ENCODE peak calls at places on chromosomes 5 and 9, in five cellular contexts. X, Q, A, Y and Z are unnamed samples. For H3K4me1, the result is how much of the 10 kb centered on the place peaks cover.

GRCh38 chr5:81517462-81517861 is 123.5 kb upstream of the ACOT12 start:
- DNase-seq in X (no peak), Q (no peak), A (no peak), Y (no peak), Z (no peak)

GRCh38 chr9:131282688-131283422 is 6.5 kb upstream of the FAM78A start:
- DNase-seq in X (peak), Q (peak), A (peak), Y (peak), Z (peak)

GRCh38 chr5:128774605-128775004 is 190.7 kb upstream of the SLC27A6 start:
- DNase-seq in X (no peak), Q (no peak), A (no peak), Y (no peak), Z (no peak)

GRCh38 chr5:74630387-74631087 is 10.0 kb downstream of the ENC1 start:
- DNase-seq in X (no peak), Q (no peak), A (no peak), Y (peak), Z (peak)

GRCh38 chr5:55923177-55923872 is 71.4 kb downstream of the IL6ST start:
- DNase-seq in X (peak), Q (no peak), A (peak), Y (peak), Z (no peak)

GRCh38 chr9:88998911-88999310 is 7.6 kb downstream of the S1PR3 start:
- DNase-seq in X (no peak), Q (peak), A (peak), Y (no peak), Z (no peak)

GRCh38 chr5:168642019-168642418 is 62.9 kb upstream of the PANK3 start:
- DNase-seq in X (no peak), Q (no peak), A (no peak), Y (no peak), Z (no peak)

GRCh38 chr5:19546521-19546920 is 441.5 kb downstream of the CDH18 start:
- DNase-seq in X (no peak), Q (no peak), A (no peak), Y (no peak), Z (no peak)

GRCh38 chr9:92974696-92975451 is 27.6 kb downstream of the FGD3 start:
- DNase-seq in X (no peak), Q (no peak), A (no peak), Y (no peak), Z (no peak)

GRCh38 chr9:74245871-74246552 is 251.1 kb upstream of the RORB start:
- DNase-seq in X (no peak), Q (no peak), A (no peak), Y (no peak), Z (no peak)

GRCh38 chr9:38246833-38247232 is 145.7 kb upstream of the ALDH1B1 start:
- DNase-seq in X (no peak), Q (no peak), A (no peak), Y (no peak), Z (no peak)

GRCh38 chr9:37262410-37262809 is 142.0 kb downstream of the ZCCHC7 start:
- DNase-seq in X (peak), Q (no peak), A (no peak), Y (no peak), Z (peak)

GRCh38 chr5:106127341-106127781 is 1543.4 kb downstream of the EFNA5 start:
- DNase-seq in X (no peak), Q (no peak), A (no peak), Y (no peak), Z (no peak)

GRCh38 chr5:36366883-36367282 is 65.2 kb upstream of the RANBP3L start:
- DNase-seq in X (no peak), Q (no peak), A (no peak), Y (no peak), Z (no peak)

GRCh38 chr9:16092627-16093091 is 539.8 kb downstream of the CCDC171 start:
- DNase-seq in X (no peak), Q (peak), A (no peak), Y (no peak), Z (no peak)

GRCh38 chr5:98927988-98928801 is 612 bp downstream of the CHD1 start:
- DNase-seq in X (peak), Q (peak), A (peak), Y (peak), Z (peak)

GRCh38 chr5:132064738-132065331 is 4.4 kb downstream of the IL3 start:
- DNase-seq in X (peak), Q (peak), A (peak), Y (peak), Z (peak)

GRCh38 chr5:16983022-16983639 is 47.0 kb upstream of the MYO10 start:
- DNase-seq in X (no peak), Q (no peak), A (no peak), Y (no peak), Z (no peak)

GRCh38 chr9:128918921-128919320 is 1.9 kb upstream of the PHYHD1 start:
- DNase-seq in X (no peak), Q (no peak), A (no peak), Y (no peak), Z (no peak)
- H3K4me1 ChIP-seq in X (under half), Q (under half), A (half or more), Y (under half), Z (under half)

GRCh38 chr5:179620293-179620692 is 3.2 kb downstream of the HNRNPH1 start:
- DNase-seq in X (no peak), Q (no peak), A (no peak), Y (no peak), Z (no peak)
- H3K4me3 ChIP-seq in X (peak), Q (peak), A (peak), Y (peak), Z (peak)

DNA sequence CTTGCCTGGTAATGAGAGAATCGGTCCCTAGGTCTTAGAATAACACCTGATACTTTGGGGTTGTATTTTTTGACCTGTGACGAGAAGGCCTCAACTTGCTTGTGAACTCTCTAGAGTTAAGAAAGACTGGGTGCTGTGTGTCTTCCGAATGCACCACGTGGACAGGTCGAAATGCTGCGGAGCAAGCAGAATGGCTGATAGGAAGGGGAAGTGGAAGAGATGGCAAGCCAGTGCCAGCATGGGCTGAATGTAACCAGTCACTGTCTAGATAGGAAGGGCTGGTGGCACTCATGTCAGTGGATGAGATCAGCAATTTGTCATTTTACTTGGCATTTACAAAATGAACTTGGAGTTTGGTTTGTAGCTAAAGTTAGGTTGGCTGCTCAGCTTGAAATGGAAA is 5.6 kb downstream of the OTULINL start:
- DNase-seq in X (no peak), Q (peak), A (peak), Y (no peak), Z (no peak)
- H3K4me1 ChIP-seq in X (under half), Q (under half), A (under half), Y (half or more), Z (under half)

GRCh38 chr5:73436535-73437125 is 11.9 kb downstream of the FOXD1 start:
- DNase-seq in X (no peak), Q (no peak), A (no peak), Y (no peak), Z (no peak)
- H3K4me3 ChIP-seq in X (peak), Q (peak), A (no peak), Y (no peak), Z (no peak)

DNA sequence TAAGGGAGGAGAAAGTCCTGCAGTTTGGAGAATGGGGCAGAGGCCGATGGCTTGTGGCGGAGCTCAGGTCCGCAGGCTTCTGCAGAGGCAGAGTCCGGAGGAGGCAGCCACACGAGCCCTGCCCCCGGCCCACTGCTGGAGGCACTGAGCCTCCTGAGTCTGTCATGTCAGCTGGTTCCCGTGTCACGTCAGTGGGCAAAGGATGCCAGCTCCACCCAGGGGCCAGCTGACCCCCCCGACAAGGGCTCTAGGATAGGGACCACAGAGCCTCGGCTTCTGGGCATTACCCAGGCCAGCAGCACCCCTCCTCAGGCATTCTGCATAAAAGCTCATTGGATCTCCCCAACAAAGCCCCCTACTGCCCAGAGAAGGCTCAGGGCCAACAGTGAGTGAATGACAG is 8.5 kb downstream of the SH3PXD2B start:
- DNase-seq in X (no peak), Q (no peak), A (no peak), Y (no peak), Z (no peak)
- H3K4me1 ChIP-seq in X (under half), Q (under half), A (under half), Y (under half), Z (under half)

DNA sequence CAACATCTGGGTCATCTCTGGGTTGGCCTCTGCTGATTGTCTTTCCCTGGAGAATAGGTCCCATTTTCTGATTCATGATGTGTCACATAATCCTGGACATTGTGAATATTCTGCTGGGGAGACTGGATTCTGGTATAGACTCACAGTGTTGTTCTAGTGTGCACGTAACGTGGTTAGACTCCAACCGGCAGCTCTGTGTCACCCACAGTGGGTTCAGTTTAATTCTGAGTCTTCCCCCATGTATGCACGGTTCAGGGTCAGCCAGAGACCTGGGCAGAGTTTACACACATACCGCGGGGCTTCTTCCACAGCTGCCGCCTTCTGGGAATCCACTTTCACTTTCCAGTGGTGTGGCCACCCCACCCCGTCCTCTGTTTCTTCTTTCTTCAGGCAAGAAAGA is 38.0 kb upstream of the LRRC14B start:
- DNase-seq in X (no peak), Q (no peak), A (no peak), Y (no peak), Z (peak)
- H3K4me3 ChIP-seq in X (no peak), Q (no peak), A (no peak), Y (no peak), Z (no peak)

DNA sequence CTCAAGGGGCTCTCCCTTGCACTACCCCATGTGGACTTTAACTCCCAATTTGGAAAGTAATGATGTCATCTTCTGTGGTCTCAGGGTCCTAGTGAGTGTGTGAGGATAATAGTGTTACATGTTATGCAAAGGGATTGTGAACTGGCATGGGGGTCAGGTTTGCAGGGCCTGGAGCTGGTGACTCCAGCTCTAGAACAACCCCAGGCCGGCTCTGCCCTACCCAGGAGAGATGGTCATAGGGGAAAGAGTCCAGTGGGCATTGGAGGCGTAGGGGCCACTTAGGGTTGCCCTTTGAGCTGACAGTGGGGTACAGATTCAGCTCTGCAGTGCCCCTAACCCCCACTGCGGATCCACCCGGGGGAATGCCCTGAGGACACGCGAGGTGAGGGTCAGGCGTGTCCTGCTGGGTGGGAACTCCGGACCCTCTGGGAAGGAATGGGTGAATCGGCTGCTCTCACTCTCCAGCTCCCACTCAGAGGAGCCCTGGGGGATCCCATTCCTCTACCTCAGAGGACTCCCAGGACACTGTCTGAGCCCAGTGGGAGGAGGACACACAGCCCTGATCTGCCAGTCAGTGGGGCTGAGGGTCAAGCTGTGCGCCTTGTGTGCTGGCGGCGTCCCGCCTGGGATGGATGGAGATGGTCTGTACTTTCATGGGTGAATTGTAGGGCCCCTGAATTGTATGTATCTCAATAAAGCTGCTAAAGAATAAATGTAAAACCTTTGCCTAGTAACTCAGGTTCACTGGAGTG is 2.5 kb upstream of the NKD2 start:
- DNase-seq in X (no peak), Q (no peak), A (peak), Y (no peak), Z (no peak)
- H3K4me1 ChIP-seq in X (under half), Q (under half), A (under half), Y (under half), Z (under half)